ENCODE peak calls at places on chromosome 16, in four cellular contexts. P is K562, K is HEK293T, D is GM12878. Z is an unnamed sample.

GRCh38 chr16:25877103-25877502 is 185.3 kb downstream of the HS3ST4 start:
- DNase-seq in P (no peak), D (no peak), K (no peak), Z (no peak)

GRCh38 chr16:3716831-3717234 is 491 bp downstream of the TRAP1 start:
- DNase-seq in K (peak), P (no peak), D (no peak), Z (no peak)

GRCh38 chr16:74677868-74678267 is 11.2 kb upstream of the RFWD3 start:
- DNase-seq in K (no peak), D (no peak), P (no peak), Z (no peak)

GRCh38 chr16:71854369-71854948 is 8.7 kb downstream of the ATXN1L start:
- DNase-seq in D (no peak), P (no peak), K (no peak), Z (no peak)

GRCh38 chr16:49495596-49496355 is 122.2 kb downstream of the C16orf78 start:
- DNase-seq in P (no peak), K (no peak), D (no peak), Z (no peak)

GRCh38 chr16:48576927-48577326 is 33.1 kb downstream of the N4BP1 start:
- DNase-seq in D (no peak), P (no peak), K (no peak), Z (peak)

GRCh38 chr16:4032768-4033167 is 83.5 kb downstream of the ADCY9 start:
- DNase-seq in P (no peak), K (no peak), D (no peak), Z (no peak)

GRCh38 chr16:80924372-80924978 is 82.2 kb downstream of the CMC2 start:
- DNase-seq in P (peak), D (no peak), K (peak), Z (peak)

GRCh38 chr16:56779956-56780355 is 50.0 kb downstream of the NUP93 start:
- DNase-seq in P (no peak), D (no peak), K (no peak), Z (no peak)

GRCh38 chr16:69186642-69187386 is at the start of gene SNTB2:
- DNase-seq in D (peak), K (peak), P (peak), Z (peak)

GRCh38 chr16:13958438-13958837 is 38.5 kb downstream of the ERCC4 start:
- DNase-seq in D (no peak), P (no peak), K (no peak), Z (no peak)

GRCh38 chr16:35221482-35222185 is 1762.2 kb downstream of the TP53TG3F start:
- DNase-seq in D (no peak), P (no peak), K (no peak), Z (peak)

GRCh38 chr16:74297296-74297665 is 667 bp downstream of the PSMD7 start:
- DNase-seq in D (no peak), P (no peak), K (peak), Z (peak)

GRCh38 chr16:77784441-77785356 is 3.7 kb upstream of the VAT1L start:
- DNase-seq in D (no peak), K (no peak), P (peak), Z (no peak)

GRCh38 chr16:70553175-70553574 is 29.6 kb downstream of the SF3B3 start:
- DNase-seq in P (no peak), K (no peak), D (no peak), Z (no peak)

GRCh38 chr16:634996-635395 is 1.1 kb downstream of the METTL26 start:
- DNase-seq in D (no peak), P (no peak), K (no peak), Z (no peak)
- TF ChIP-seq FOXK2 in D (no peak), P (no peak), K (no peak), Z (no peak)

GRCh38 chr16:84084570-84085270 is 32.0 kb downstream of the MBTPS1 start:
- DNase-seq in P (peak), D (peak), K (peak), Z (peak)
- TF ChIP-seq FOXK2 in P (no peak), D (no peak), K (no peak), Z (no peak)

DNA sequence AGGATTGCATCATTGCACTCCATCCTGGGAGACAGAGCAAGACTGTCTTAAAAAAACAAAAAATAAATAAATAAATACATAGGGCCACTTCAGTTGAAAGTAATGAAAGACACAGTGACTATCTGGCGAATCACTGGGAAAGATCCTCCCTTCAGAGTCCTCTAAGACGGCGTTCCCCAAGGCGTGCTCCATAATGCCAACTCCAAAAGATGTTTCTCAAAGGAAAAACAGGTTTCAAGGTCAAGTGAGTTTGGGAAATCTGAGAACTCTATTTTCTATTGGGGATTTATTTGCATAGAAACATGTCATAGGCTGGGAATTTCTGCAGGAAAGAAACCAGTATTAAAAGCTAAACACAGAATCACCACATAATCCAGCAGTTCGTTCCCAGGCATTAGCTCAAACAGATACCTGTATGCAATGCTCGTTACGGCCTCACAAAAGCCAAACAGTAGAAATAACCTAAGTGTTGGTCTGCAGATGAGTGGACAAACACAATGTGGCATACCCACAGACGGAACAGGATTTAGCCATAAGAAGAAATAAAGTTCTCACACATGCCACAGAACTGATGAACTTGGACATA is 7.9 kb downstream of the KLHDC4 start:
- DNase-seq in P (no peak), D (no peak), K (no peak), Z (no peak)
- TF ChIP-seq FOXK2 in P (no peak), D (no peak), K (no peak), Z (no peak)

GRCh38 chr16:67280090-67281015 is 1.0 kb downstream of the PLEKHG4 start:
- DNase-seq in K (no peak), P (no peak), D (no peak), Z (no peak)

GRCh38 chr16:67278773-67279295 is 498 bp upstream of the PLEKHG4 start:
- DNase-seq in K (peak), D (no peak), P (peak), Z (no peak)

GRCh38 chr16:67277999-67278772 is 1.1 kb upstream of the PLEKHG4 start:
- DNase-seq in K (no peak), D (no peak), P (no peak), Z (peak)

GRCh38 chr16:67277294-67277998 is 1.9 kb upstream of the PLEKHG4 start:
- DNase-seq in P (peak), K (no peak), D (no peak), Z (peak)

GRCh38 chr16:67279296-67280089 is at the start of gene PLEKHG4:
- DNase-seq in K (peak), P (no peak), D (peak), Z (peak)
- TF ChIP-seq FOXK2 in K (no peak), P (no peak), D (no peak), Z (no peak)

GRCh38 chr16:2482181-2483107 is 7.5 kb downstream of the TBC1D24 start:
- DNase-seq in K (no peak), P (peak), D (no peak), Z (no peak)
- TF ChIP-seq FOXK2 in K (no peak), P (no peak), D (no peak), Z (no peak)

GRCh38 chr16:82843606-82844271 is 217.0 kb downstream of the CDH13 start:
- DNase-seq in D (no peak), K (no peak), P (no peak), Z (no peak)
- TF ChIP-seq FOXK2 in D (no peak), K (no peak), P (no peak), Z (no peak)

GRCh38 chr16:85056211-85056748 is 28.7 kb downstream of the KIAA0513 start:
- DNase-seq in K (peak), P (peak), D (no peak), Z (peak)
- TF ChIP-seq FOXK2 in K (no peak), P (no peak), D (no peak), Z (no peak)

Z was measured in HepG2.